ENCODE peak calls at places on chromosomes 5 and 9, in four cellular contexts. X, V, I and H are unnamed samples.

GRCh38 chr5:97835128-97835527 is 652.1 kb upstream of the RIOK2 start:
- ATAC-seq in I (no peak), X (no peak), V (no peak), H (no peak)

GRCh38 chr9:131650254-131650653 is 89.6 kb downstream of the RAPGEF1 start:
- ATAC-seq in X (peak), I (peak), V (no peak), H (peak)

GRCh38 chr5:39226558-39226957 is 7.2 kb upstream of the FYB1 start:
- ATAC-seq in I (no peak), V (no peak), X (no peak), H (no peak)

GRCh38 chr9:70581214-70581966 is 166.9 kb upstream of the KLF9 start:
- ATAC-seq in X (no peak), V (no peak), I (no peak), H (no peak)

GRCh38 chr9:87115790-87116189 is 168.5 kb upstream of the GAS1 start:
- ATAC-seq in X (peak), V (no peak), I (no peak), H (no peak)

GRCh38 chr9:27337833-27338526 is 41.0 kb upstream of the EQTN start:
- ATAC-seq in V (no peak), I (no peak), X (no peak), H (no peak)

GRCh38 chr9:30846644-30847043 is 1537.8 kb upstream of the ACO1 start:
- ATAC-seq in X (no peak), V (no peak), I (no peak), H (no peak)

GRCh38 chr5:139678751-139679750 is 30.9 kb downstream of the CXXC5 start:
- ATAC-seq in I (no peak), V (no peak), X (peak), H (peak)

GRCh38 chr5:7850241-7850532 is 746 bp downstream of the CFAP90 start:
- ATAC-seq in X (no peak), I (no peak), V (peak), H (peak)

GRCh38 chr9:126947529-126947928 is 32.9 kb downstream of the RALGPS1 start:
- ATAC-seq in X (no peak), V (no peak), I (no peak), H (no peak)

GRCh38 chr5:174344335-174344734 is 298.8 kb downstream of the NSG2 start:
- ATAC-seq in X (no peak), V (no peak), I (no peak), H (no peak)

GRCh38 chr9:137630126-137630525 is 11.3 kb downstream of the EHMT1 start:
- ATAC-seq in I (no peak), V (no peak), X (no peak), H (no peak)

GRCh38 chr5:115402822-115403577 is 106.5 kb upstream of the CCDC112 start:
- ATAC-seq in I (no peak), X (no peak), V (no peak), H (peak)

GRCh38 chr9:77946969-77947368 is 84.6 kb downstream of the GNAQ start:
- ATAC-seq in I (no peak), V (no peak), X (no peak), H (no peak)